ENCODE peak calls at places on chromosomes 6 and 20, in seven cellular contexts. K, L, N, C, Z, M and S are unnamed samples.

GRCh38 chr20:2690213-2690612 is 2.4 kb upstream of the EBF4 start:
- DNase-seq in N (no peak), M (no peak), Z (no peak), C (no peak), K (no peak), L (no peak), S (no peak)

GRCh38 chr6:27591660-27592059 is 118.8 kb upstream of the ZNF184 start:
- DNase-seq in Z (peak), M (no peak), K (peak), C (peak), N (no peak), L (peak), S (peak)

GRCh38 chr6:107690864-107691661 is 133.1 kb downstream of the SCML4 start:
- DNase-seq in K (peak), M (no peak), N (no peak), L (peak), C (no peak), Z (no peak), S (no peak)

GRCh38 chr6:111418971-111419693 is 63.9 kb downstream of the REV3L start:
- DNase-seq in C (peak), N (no peak), K (no peak), M (no peak), Z (no peak), L (peak), S (no peak)

GRCh38 chr6:2841264-2842138 is at the start of gene SERPINB1:
- DNase-seq in C (peak), L (peak), K (peak), Z (peak), M (peak), N (peak), S (peak)

GRCh38 chr6:128069180-128069579 is 168.3 kb upstream of the THEMIS start:
- DNase-seq in L (peak), C (no peak), M (no peak), N (no peak), K (peak), Z (no peak), S (no peak)

GRCh38 chr6:16684896-16685554 is 76.2 kb downstream of the ATXN1 start:
- DNase-seq in N (no peak), C (peak), L (peak), K (no peak), Z (no peak), M (peak), S (no peak)

GRCh38 chr20:11296221-11296620 is 621.5 kb upstream of the BTBD3 start:
- DNase-seq in Z (no peak), L (no peak), N (no peak), M (no peak), C (peak), K (no peak), S (peak)

GRCh38 chr6:54892831-54893230 is 46.3 kb downstream of the FAM83B start:
- DNase-seq in L (peak), M (no peak), N (no peak), C (peak), Z (peak), K (no peak), S (peak)

GRCh38 chr6:32082951-32083350 is 26.2 kb downstream of the TNXB start:
- DNase-seq in N (no peak), C (peak), K (peak), Z (peak), L (peak), M (no peak), S (no peak)

GRCh38 chr6:150745896-150746295 is 119.6 kb upstream of the MTHFD1L start:
- DNase-seq in Z (no peak), M (no peak), L (no peak), N (no peak), K (no peak), C (no peak), S (no peak)

GRCh38 chr6:55578537-55579363 is at the start of gene HMGCLL1:
- DNase-seq in N (peak), M (no peak), Z (no peak), L (peak), K (no peak), C (peak), S (peak)

GRCh38 chr6:55969501-55969900 is 94.1 kb upstream of the BMP5 start:
- DNase-seq in Z (no peak), N (no peak), L (no peak), C (no peak), M (no peak), K (no peak), S (no peak)

GRCh38 chr20:40101479-40102032 is 587.5 kb downstream of the MAFB start:
- DNase-seq in M (no peak), K (no peak), C (no peak), L (no peak), Z (no peak), N (no peak), S (no peak)

GRCh38 chr6:99912657-99913056 is 81.4 kb downstream of the MCHR2 start:
- DNase-seq in K (no peak), N (no peak), Z (no peak), C (no peak), L (no peak), M (no peak), S (no peak)

GRCh38 chr6:30926644-30927043 is 5.3 kb downstream of the SFTA2 start:
- DNase-seq in N (no peak), C (peak), L (peak), M (no peak), Z (no peak), K (no peak), S (no peak)

GRCh38 chr6:101294051-101294638 is 99.4 kb upstream of the GRIK2 start:
- DNase-seq in M (no peak), Z (no peak), N (no peak), C (no peak), L (no peak), K (no peak), S (no peak)

GRCh38 chr6:104642871-104643270 is 216.8 kb downstream of the HACE1 start:
- DNase-seq in K (peak), M (no peak), Z (no peak), N (no peak), C (peak), L (peak), S (no peak)

GRCh38 chr6:110342759-110343158 is 15.4 kb downstream of the METTL24 start:
- DNase-seq in N (no peak), Z (no peak), M (no peak), K (no peak), C (peak), L (no peak), S (no peak)

GRCh38 chr6:163457637-163458561 is 43.4 kb downstream of the QKI start:
- DNase-seq in C (peak), N (no peak), K (peak), M (no peak), L (peak), Z (no peak), S (no peak)

GRCh38 chr6:40734607-40735006 is 147.4 kb upstream of the LRFN2 start:
- DNase-seq in M (no peak), C (no peak), Z (no peak), N (no peak), K (no peak), L (no peak), S (no peak)